ENCODE peak calls at places on chromosomes 6 and 20, in four cellular contexts. B is adrenal gland; O is cardiac muscle cell; D is CD8-positive, alpha-beta T cell. E is an unnamed sample. For H3K4me1 and H3K9me3, the result is how much of the 10 kb centered on the place peaks cover.

GRCh38 chr6:138597336-138597735 is 98.0 kb upstream of the NHSL1 start:
- DNase-seq in B (no peak), O (peak), D (no peak), E (no peak)

GRCh38 chr6:51323056-51323455 is 504.4 kb downstream of the TFAP2B start:
- DNase-seq in B (no peak), O (no peak), D (no peak), E (no peak)

GRCh38 chr6:151493495-151494234 is at the start of gene CCDC170:
- DNase-seq in B (peak), O (peak), D (no peak), E (peak)

GRCh38 chr6:26270903-26271639 is 93.9 kb upstream of the BTN3A2 start:
- DNase-seq in B (peak), O (peak), D (peak), E (peak)

GRCh38 chr6:166488081-166488685 is 98.3 kb downstream of the RAMACL start:
- DNase-seq in B (peak), O (peak), D (peak), E (peak)

GRCh38 chr20:3674995-3675900 is 6.6 kb downstream of the ADAM33 start:
- DNase-seq in B (no peak), O (no peak), D (no peak), E (no peak)

GRCh38 chr6:69424581-69424980 is 372.2 kb downstream of the LMBRD1 start:
- DNase-seq in B (no peak), O (no peak), D (no peak), E (no peak)

GRCh38 chr6:335146-335545 is 42.9 kb downstream of the DUSP22 start:
- DNase-seq in B (no peak), O (no peak), D (no peak), E (no peak)

GRCh38 chr6:131225959-131226358 is 90.7 kb downstream of the AKAP7 start:
- DNase-seq in B (no peak), O (no peak), D (no peak), E (no peak)

GRCh38 chr6:144346719-144347446 is 61.7 kb downstream of the UTRN start:
- DNase-seq in B (peak), O (peak), D (no peak), E (no peak)
- H3K4me1 ChIP-seq in B (half or more), O (under half), D (half or more), E (under half)

GRCh38 chr6:121351911-121352310 is 17.6 kb upstream of the TBC1D32 start:
- DNase-seq in B (no peak), O (no peak), D (no peak), E (no peak)

GRCh38 chr6:121354764-121355163 is 20.5 kb upstream of the TBC1D32 start:
- DNase-seq in B (peak), O (no peak), D (no peak), E (no peak)

DNA sequence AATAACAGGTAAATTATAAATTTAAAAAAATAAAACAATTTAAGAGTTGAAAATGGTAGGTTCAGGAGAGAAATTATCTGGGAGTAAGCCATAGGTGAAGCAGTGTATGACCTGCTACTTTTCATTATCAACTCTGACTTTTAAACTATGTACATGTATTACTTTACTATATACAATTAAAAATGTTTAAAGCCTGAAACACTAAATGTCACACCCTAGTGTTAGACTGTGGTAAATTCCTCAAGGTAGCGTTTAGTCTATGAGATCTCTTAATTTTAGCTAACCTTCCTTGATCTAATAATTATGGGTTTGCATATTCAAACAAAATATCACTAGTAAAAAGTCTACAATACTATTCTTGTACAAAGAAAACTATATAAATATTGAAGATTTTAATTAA is 22.3 kb upstream of the TBC1D32 start:
- DNase-seq in B (no peak), O (no peak), D (no peak), E (no peak)
- TF ChIP-seq CTCF in B (no peak), O (peak), D (no peak), E (no peak)

DNA sequence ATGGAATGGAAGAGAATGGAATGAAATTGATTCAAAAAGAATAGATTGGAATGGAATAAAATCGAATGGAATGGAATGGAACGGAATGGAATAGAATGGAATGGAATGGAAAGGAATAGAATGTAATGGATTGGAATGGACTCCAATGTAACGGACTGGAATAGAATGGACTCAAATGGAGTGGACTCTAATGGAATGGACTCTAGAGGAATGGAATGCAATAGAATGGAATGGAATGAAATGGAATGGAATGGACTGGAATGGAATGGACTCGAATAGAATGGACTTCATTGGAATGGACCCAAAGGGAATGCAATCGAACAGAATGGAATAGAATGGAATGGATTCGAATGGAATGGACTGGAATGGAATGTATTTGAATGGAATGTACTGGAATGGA is 19.7 kb upstream of the DEFB115 start:
- DNase-seq in B (no peak), O (no peak), D (no peak), E (no peak)
- H3K9me3 ChIP-seq in B (under half), O (under half), D (under half), E (under half)

DNA sequence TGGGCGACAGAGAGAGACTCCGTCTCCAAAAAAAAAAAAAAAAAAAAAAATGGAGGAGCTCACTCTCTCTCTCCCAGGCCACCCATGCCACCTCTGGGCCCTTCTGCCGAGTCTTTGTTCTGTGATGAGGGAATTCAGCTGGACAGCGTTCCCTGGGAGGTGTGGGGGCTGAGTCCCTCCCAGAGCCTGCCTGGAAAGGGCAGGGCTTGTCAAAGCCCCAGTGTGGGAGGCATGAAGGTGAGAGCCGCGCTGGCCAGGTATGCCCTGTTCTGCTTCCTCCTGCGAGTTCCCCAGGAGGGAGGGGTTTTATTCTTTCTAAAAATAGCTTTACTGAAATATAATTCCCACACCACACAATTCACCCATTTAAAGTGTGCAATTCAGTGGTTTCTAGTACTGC is 69.6 kb downstream of the TMEM242 start:
- DNase-seq in B (no peak), O (no peak), D (no peak), E (no peak)
- H3K4me1 ChIP-seq in B (under half), O (under half), D (under half), E (under half)

DNA sequence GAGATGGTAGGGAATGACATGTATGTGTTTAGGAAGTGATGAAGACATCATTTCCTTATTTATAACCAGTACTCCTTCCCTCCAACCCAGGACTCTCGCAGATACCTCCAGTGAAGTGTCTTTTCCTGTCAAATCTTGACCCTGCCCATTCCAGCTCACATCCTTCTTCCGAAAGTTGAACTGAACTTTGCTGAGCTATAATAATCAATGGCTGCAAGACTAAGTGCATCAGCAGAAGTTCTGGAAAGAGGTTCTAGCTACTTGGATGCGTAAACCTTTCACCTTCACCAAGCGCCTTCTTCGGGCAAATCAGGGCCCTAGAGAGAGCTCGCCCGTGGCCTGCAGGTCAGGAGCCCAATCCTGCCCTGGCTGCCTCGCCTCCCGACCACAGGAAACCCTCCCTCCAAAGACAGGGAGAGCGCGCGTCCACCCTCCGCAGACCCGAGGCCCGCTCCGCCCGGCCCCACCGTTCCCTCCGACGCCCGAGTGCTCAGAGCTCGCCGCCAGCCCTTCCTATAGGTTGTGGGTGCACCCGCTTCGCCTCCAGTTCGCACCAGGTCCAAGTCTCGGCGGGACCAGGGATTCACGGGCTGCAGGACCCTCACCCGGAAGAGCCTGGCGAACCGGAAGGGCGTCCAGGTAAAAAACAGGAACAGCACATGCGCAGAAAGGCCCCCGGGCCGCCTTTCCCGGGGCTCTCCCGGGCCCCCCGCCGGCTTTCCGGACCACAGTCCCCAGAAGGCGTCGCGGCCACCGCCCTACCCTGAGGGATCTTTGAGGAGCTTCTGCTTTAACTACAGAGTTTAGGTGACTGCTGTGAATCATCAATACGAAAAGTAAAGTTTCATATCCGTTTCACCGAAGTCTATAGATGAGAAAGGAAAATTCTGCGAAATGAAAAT is at the start of gene ZNF334:
- DNase-seq in B (peak), O (peak), D (no peak), E (peak)
- TF ChIP-seq CTCF in B (no peak), O (no peak), D (no peak), E (no peak)

GRCh38 chr6:4788482-4788881 is 12.3 kb downstream of the CDYL start:
- DNase-seq in B (no peak), O (no peak), D (no peak), E (no peak)

GRCh38 chr6:4788953-4789584 is 12.9 kb downstream of the CDYL start:
- DNase-seq in B (no peak), O (no peak), D (no peak), E (no peak)

GRCh38 chr6:4791174-4791573 is 15.0 kb downstream of the CDYL start:
- DNase-seq in B (no peak), O (no peak), D (no peak), E (no peak)

GRCh38 chr6:4790158-4790899 is 14.1 kb downstream of the CDYL start:
- DNase-seq in B (no peak), O (no peak), D (no peak), E (no peak)

DNA sequence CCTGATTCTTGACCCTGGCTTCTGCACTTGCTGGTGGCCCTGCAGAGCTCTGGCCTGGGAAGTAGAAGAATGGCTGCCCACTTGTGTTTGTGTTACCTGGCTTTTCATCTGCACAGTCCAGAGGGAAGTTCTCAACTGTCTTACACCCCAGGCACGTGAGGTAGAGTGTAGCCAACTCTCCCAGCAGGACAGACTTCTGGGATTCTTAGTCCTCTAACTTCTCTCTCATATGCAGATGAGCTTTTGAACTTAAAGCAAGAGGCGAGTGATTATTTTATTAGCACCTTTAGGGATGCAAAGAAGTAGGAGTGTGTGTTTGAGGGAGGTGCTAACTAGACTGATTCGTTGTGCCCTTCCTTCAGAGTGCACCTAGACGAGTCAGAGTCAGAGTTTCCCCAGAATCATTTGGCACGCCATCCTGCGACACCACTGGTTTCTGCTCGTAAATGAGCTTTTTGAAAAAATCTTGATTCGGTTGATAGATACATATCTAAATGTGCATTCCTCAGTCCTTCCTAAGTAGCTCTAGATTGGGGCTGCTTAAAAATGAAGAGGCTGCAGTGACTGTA is 10.8 kb downstream of the CDYL start:
- DNase-seq in B (no peak), O (no peak), D (no peak), E (no peak)
- H3K9me3 ChIP-seq in B (under half), O (under half), D (under half), E (under half)

DNA sequence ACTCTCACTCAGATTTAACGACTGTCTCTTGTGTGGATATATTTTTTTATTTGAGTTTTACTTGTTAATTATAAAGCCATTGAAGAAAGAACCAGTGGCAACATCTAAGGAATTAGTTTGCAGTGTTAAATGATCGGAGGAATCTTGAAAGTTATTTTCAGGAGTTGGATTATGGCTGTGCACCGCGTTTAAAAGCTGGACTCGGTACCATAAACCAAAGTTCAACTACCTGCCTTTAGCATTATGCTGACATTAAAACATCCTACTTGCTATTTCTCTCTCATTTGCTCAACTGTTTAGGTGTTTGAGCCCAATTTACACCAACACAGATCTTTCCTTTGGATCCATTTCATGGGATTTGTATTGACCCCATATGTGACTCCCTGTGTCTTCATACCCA is 289.4 kb upstream of the SASH1 start:
- DNase-seq in B (no peak), O (no peak), D (no peak), E (no peak)
- H3K4me1 ChIP-seq in B (under half), O (under half), D (under half), E (under half)

GRCh38 chr6:135012349-135012748 is 42.3 kb downstream of the HBS1L start:
- DNase-seq in B (no peak), O (no peak), D (no peak), E (no peak)
- TF ChIP-seq CTCF in B (no peak), O (no peak), D (no peak), E (no peak)

DNA sequence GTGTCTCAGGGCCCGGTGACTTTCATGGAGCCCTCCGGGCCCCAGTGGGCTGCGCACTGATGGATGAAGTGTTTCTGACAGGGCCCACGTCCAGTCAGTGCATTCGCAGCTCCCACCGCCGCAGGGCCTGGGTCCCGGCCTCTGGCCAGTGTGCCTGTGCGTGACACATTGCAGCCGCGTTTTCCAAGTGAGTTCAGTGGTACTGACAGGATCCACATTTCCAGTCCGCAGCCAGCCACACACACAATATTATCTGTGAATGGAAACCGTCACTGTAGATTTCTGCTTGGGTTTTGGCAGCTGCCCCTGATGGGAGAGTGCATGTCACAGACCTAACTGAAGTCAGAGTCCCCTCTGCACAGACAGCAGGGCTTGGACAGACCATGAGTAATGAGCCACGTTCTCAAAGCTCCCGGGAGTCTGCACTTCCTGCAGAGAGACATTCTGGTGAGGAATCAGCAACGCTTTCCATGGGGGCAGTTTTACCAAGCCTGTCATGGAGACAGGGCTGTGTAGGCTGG is 171.4 kb downstream of the MYLK4 start:
- DNase-seq in B (peak), O (peak), D (no peak), E (peak)
- H3K9me3 ChIP-seq in B (under half), O (under half), D (under half), E (under half)